ENCODE peak calls at places on chromosomes 1 and 21, in nine cellular contexts. Z is psoas muscle; K is breast epithelium; I is SJSA1; Y is A549; N is CD4-positive, alpha-beta T cell; T is cardiac muscle cell; O is keratinocyte; A is coronary artery. J is an unnamed sample.

GRCh38 chr1:204583909-204584632 is 67.9 kb downstream of the MDM4 start:
- DNase-seq in I (no peak), Z (no peak), K (peak; percentile 69), A (no peak), Y (no peak), T (no peak), O (no peak), N (no peak), J (no peak)

GRCh38 chr1:55868026-55868425 is 652.9 kb upstream of the USP24 start:
- DNase-seq in O (no peak), N (no peak), I (peak; percentile 44), Z (no peak), A (no peak), K (no peak), T (no peak), Y (peak; percentile 7), J (no peak)

GRCh38 chr1:18945401-18945849 is 11.1 kb downstream of the IFFO2 start:
- DNase-seq in A (no peak), Z (no peak), Y (no peak), K (no peak), I (no peak), O (no peak), T (peak; percentile 63), N (no peak), J (no peak)

GRCh38 chr1:223704921-223705878 is 7.1 kb upstream of the CAPN2 start:
- DNase-seq in K (no peak), Y (peak; percentile 61), I (no peak), Z (no peak), A (no peak), O (no peak), N (no peak), T (peak; percentile 74), J (no peak)

GRCh38 chr1:150282558-150282958 is 204 bp downstream of the CIART start:
- DNase-seq in Z (no peak), O (no peak), N (no peak), Y (no peak), A (no peak), I (no peak), K (peak; percentile 56), T (no peak), J (peak; percentile 81)

GRCh38 chr21:17818158-17819113 is 720 bp downstream of the C21orf91 start:
- DNase-seq in O (no peak), T (peak; percentile 59), Y (peak; percentile 11), K (peak; percentile 52), Z (no peak), I (peak; percentile 4), A (no peak), N (peak; percentile 31), J (peak; percentile 54)

GRCh38 chr1:185585770-185586169 is 148.4 kb upstream of the HMCN1 start:
- DNase-seq in Y (peak; percentile 93), A (no peak), Z (no peak), K (no peak), T (no peak), N (no peak), I (no peak), O (no peak), J (no peak)

GRCh38 chr21:17925000-17925610 is 105.9 kb upstream of the C21orf91 start:
- DNase-seq in O (no peak), K (no peak), Y (peak; percentile 30), N (peak; percentile 27), A (no peak), Z (no peak), T (peak; percentile 84), I (peak; percentile 31), J (no peak)

GRCh38 chr1:21307663-21308062 is 17.4 kb upstream of the ECE1 start:
- DNase-seq in I (no peak), N (no peak), A (no peak), K (no peak), Y (no peak), O (no peak), T (no peak), Z (no peak), J (no peak)

GRCh38 chr1:208977861-208978260 is 605.7 kb upstream of the CAMK1G start:
- DNase-seq in N (no peak), Z (no peak), A (no peak), K (no peak), O (no peak), Y (no peak), I (no peak), T (no peak), J (no peak)

GRCh38 chr1:91549041-91549735 is 48.5 kb downstream of the CDC7 start:
- DNase-seq in I (no peak), K (no peak), N (no peak), O (no peak), Y (no peak), Z (no peak), T (no peak), A (no peak), J (no peak)

GRCh38 chr1:245098924-245099323 is 55.9 kb upstream of the KIF26B start:
- DNase-seq in T (no peak), I (no peak), O (no peak), K (no peak), N (no peak), Y (no peak), A (no peak), Z (no peak), J (no peak)

GRCh38 chr1:117262976-117263375 is 52.2 kb upstream of the VTCN1 start:
- DNase-seq in N (no peak), I (no peak), Z (no peak), Y (no peak), K (no peak), A (no peak), O (no peak), T (no peak), J (no peak)

GRCh38 chr1:51088474-51088873 is 13.6 kb upstream of the C1orf185 start:
- DNase-seq in O (no peak), Z (no peak), A (no peak), N (no peak), T (no peak), Y (peak; percentile 6), K (no peak), I (no peak), J (no peak)

GRCh38 chr1:14929547-14930223 is 223.9 kb upstream of the TMEM51 start:
- DNase-seq in K (peak; percentile 64), I (peak; percentile 73), Y (peak; percentile 25), O (no peak), A (no peak), Z (no peak), N (no peak), T (peak; percentile 29), J (no peak)

GRCh38 chr1:156623946-156624813 is 5.0 kb downstream of the HAPLN2 start:
- DNase-seq in A (no peak), K (peak; percentile 52), N (peak; percentile 25), Z (peak; percentile 37), O (no peak), Y (peak; percentile 78), T (peak; percentile 84), I (peak; percentile 37), J (peak; percentile 85)
- H3K27ac ChIP-seq in A (peak overlapping the region; percentile 56), K (no peak overlapping the region), N (no peak overlapping the region), Z (no peak overlapping the region), O (no peak overlapping the region), Y (peak overlapping the region; percentile 76), T (no peak overlapping the region), I (no peak overlapping the region), J (no peak overlapping the region)

GRCh38 chr1:1428174-1428573 is 7.1 kb upstream of the ANKRD65 start:
- DNase-seq in Y (peak; percentile 17), T (no peak), N (no peak), I (no peak), K (no peak), A (no peak), O (no peak), Z (no peak), J (peak; percentile 44)
- H3K27ac ChIP-seq in Y (no peak overlapping the region), T (no peak overlapping the region), N (no peak overlapping the region), I (no peak overlapping the region), K (peak overlapping the region; percentile 75), A (peak overlapping the region; percentile 69), O (no peak overlapping the region), Z (no peak overlapping the region), J (no peak overlapping the region)

GRCh38 chr1:39450956-39451601 is 40.4 kb upstream of the BMP8A start:
- DNase-seq in Y (no peak), I (peak; percentile 80), Z (no peak), O (no peak), T (no peak), A (no peak), K (no peak), N (no peak), J (no peak)
- H3K27ac ChIP-seq in Y (no peak overlapping the region), I (peak overlapping the region; percentile 83), Z (no peak overlapping the region), O (no peak overlapping the region), T (no peak overlapping the region), A (peak overlapping the region; percentile 17), K (no peak overlapping the region), N (no peak overlapping the region), J (no peak overlapping the region)

GRCh38 chr1:178629549-178630154 is 95.4 kb upstream of the RALGPS2 start:
- DNase-seq in I (no peak), Z (no peak), A (no peak), K (no peak), O (no peak), Y (no peak), T (no peak), N (no peak), J (no peak)

GRCh38 chr1:178627037-178627436 is 98.0 kb upstream of the RALGPS2 start:
- DNase-seq in Z (no peak), T (no peak), O (no peak), A (no peak), I (no peak), N (no peak), K (no peak), Y (no peak), J (no peak)

GRCh38 chr1:178625695-178626094 is 99.3 kb upstream of the RALGPS2 start:
- DNase-seq in I (no peak), Z (no peak), Y (no peak), O (no peak), N (no peak), K (no peak), A (no peak), T (peak; percentile 41), J (no peak)

GRCh38 chr1:178630418-178630817 is 94.6 kb upstream of the RALGPS2 start:
- DNase-seq in N (no peak), T (no peak), A (no peak), K (no peak), Z (no peak), I (no peak), O (no peak), Y (no peak), J (no peak)

GRCh38 chr1:178628637-178629548 is 96.2 kb upstream of the RALGPS2 start:
- DNase-seq in T (no peak), N (no peak), A (no peak), Y (no peak), O (no peak), Z (peak; percentile 31), I (no peak), K (no peak), J (no peak)
- H3K27ac ChIP-seq in T (no peak overlapping the region), N (no peak overlapping the region), A (no peak overlapping the region), Y (no peak overlapping the region), O (no peak overlapping the region), Z (no peak overlapping the region), I (no peak overlapping the region), K (no peak overlapping the region), J (no peak overlapping the region)

DNA sequence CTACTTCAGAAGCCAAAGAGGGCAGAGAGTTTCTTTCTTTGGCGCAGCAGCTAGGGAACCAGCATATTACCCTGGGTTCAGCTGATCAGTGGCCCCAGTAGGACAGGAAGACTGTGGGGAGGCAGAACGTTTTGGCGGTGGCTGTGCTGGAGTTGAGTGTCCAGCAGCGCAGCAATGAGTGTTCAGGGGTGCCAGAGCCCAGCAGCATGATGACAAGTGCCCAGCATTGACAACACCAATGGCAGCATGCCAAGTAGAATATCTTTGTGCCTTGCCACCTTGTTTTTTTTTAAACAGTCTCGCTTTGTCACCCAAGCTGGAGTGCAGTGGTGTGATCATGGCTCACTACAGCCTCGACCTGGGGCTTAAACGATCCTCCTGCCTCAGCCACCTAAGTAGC is 106.7 kb upstream of the CDC42BPA start:
- DNase-seq in A (no peak), I (no peak), K (no peak), N (no peak), Z (no peak), T (no peak), Y (no peak), O (no peak), J (no peak)
- H3K27ac ChIP-seq in A (no peak overlapping the region), I (no peak overlapping the region), K (no peak overlapping the region), N (no peak overlapping the region), Z (no peak overlapping the region), T (no peak overlapping the region), Y (peak overlapping the region; percentile 5), O (no peak overlapping the region), J (no peak overlapping the region)

J was measured in aorta.